ENCODE peak calls at places on chromosomes 12 and 14, in eight cellular contexts. One of them, this sample, is unnamed.

GRCh38 chr12:124920353-124920935 is 6.0 kb upstream of the UBC start:
- DNase-seq in CD4-positive, alpha-beta T cell: no peak
- DNase-seq in lower leg skin: no peak
- DNase-seq in activated CD8-positive, alpha-beta T cell treated with anti-CD3 and anti-CD28 coated beads for 36 hours: no peak
- DNase-seq in fibroblast of the aortic adventitia: no peak
- DNase-seq in aorta: peak; percentile 38
- DNase-seq in adipocyte: no peak
- DNase-seq in fibroblast of gingiva: no peak
- DNase-seq in this sample: no peak

GRCh38 chr14:47442206-47442605 is 233.2 kb downstream of the MDGA2 start:
- DNase-seq in CD4-positive, alpha-beta T cell: no peak
- DNase-seq in lower leg skin: no peak
- DNase-seq in activated CD8-positive, alpha-beta T cell treated with anti-CD3 and anti-CD28 coated beads for 36 hours: no peak
- DNase-seq in fibroblast of the aortic adventitia: no peak
- DNase-seq in aorta: no peak
- DNase-seq in adipocyte: no peak
- DNase-seq in fibroblast of gingiva: no peak
- DNase-seq in this sample: peak; percentile 80

GRCh38 chr12:11500861-11501230 is 105.5 kb upstream of the PRB2 start:
- DNase-seq in CD4-positive, alpha-beta T cell: no peak
- DNase-seq in lower leg skin: no peak
- DNase-seq in activated CD8-positive, alpha-beta T cell treated with anti-CD3 and anti-CD28 coated beads for 36 hours: no peak
- DNase-seq in fibroblast of the aortic adventitia: no peak
- DNase-seq in aorta: no peak
- DNase-seq in adipocyte: no peak
- DNase-seq in fibroblast of gingiva: no peak
- DNase-seq in this sample: no peak

GRCh38 chr14:67526676-67527459 is 6.2 kb upstream of the PLEKHH1 start:
- DNase-seq in CD4-positive, alpha-beta T cell: peak; percentile 17
- DNase-seq in lower leg skin: peak; percentile 79
- DNase-seq in activated CD8-positive, alpha-beta T cell treated with anti-CD3 and anti-CD28 coated beads for 36 hours: peak; percentile 65
- DNase-seq in fibroblast of the aortic adventitia: peak; percentile 59
- DNase-seq in aorta: peak; percentile 46
- DNase-seq in adipocyte: peak; percentile 63
- DNase-seq in fibroblast of gingiva: peak; percentile 38
- DNase-seq in this sample: peak; percentile 71

GRCh38 chr14:104435147-104436046 is 144.2 kb upstream of the C14orf180 start:
- DNase-seq in CD4-positive, alpha-beta T cell: no peak
- DNase-seq in lower leg skin: peak; percentile 84
- DNase-seq in activated CD8-positive, alpha-beta T cell treated with anti-CD3 and anti-CD28 coated beads for 36 hours: no peak
- DNase-seq in fibroblast of the aortic adventitia: no peak
- DNase-seq in aorta: peak; percentile 38
- DNase-seq in adipocyte: no peak
- DNase-seq in fibroblast of gingiva: no peak
- DNase-seq in this sample: no peak

GRCh38 chr14:95515523-95516517 is 630 bp downstream of the SYNE3 start:
- DNase-seq in CD4-positive, alpha-beta T cell: peak; percentile 71
- DNase-seq in lower leg skin: peak; percentile 94
- DNase-seq in activated CD8-positive, alpha-beta T cell treated with anti-CD3 and anti-CD28 coated beads for 36 hours: peak; percentile 92
- DNase-seq in fibroblast of the aortic adventitia: peak; percentile 70
- DNase-seq in aorta: peak; percentile 90
- DNase-seq in adipocyte: peak; percentile 80
- DNase-seq in fibroblast of gingiva: peak; percentile 57
- DNase-seq in this sample: peak; percentile 54

GRCh38 chr14:104224516-104225281 is 86.3 kb downstream of the KIF26A start:
- DNase-seq in CD4-positive, alpha-beta T cell: no peak
- DNase-seq in lower leg skin: no peak
- DNase-seq in activated CD8-positive, alpha-beta T cell treated with anti-CD3 and anti-CD28 coated beads for 36 hours: peak; percentile 59
- DNase-seq in fibroblast of the aortic adventitia: no peak
- DNase-seq in aorta: no peak
- DNase-seq in adipocyte: peak; percentile 23
- DNase-seq in fibroblast of gingiva: no peak
- DNase-seq in this sample: peak; percentile 13

GRCh38 chr12:109308534-109309440 is at the start of gene FOXN4:
- DNase-seq in CD4-positive, alpha-beta T cell: no peak
- DNase-seq in lower leg skin: peak; percentile 79
- DNase-seq in activated CD8-positive, alpha-beta T cell treated with anti-CD3 and anti-CD28 coated beads for 36 hours: no peak
- DNase-seq in fibroblast of the aortic adventitia: no peak
- DNase-seq in aorta: no peak
- DNase-seq in adipocyte: peak; percentile 4
- DNase-seq in fibroblast of gingiva: no peak
- DNase-seq in this sample: no peak

GRCh38 chr14:105891631-105892452 is 365.5 kb downstream of the TMEM121 start:
- DNase-seq in CD4-positive, alpha-beta T cell: no peak
- DNase-seq in lower leg skin: peak; percentile 81
- DNase-seq in activated CD8-positive, alpha-beta T cell treated with anti-CD3 and anti-CD28 coated beads for 36 hours: no peak
- DNase-seq in fibroblast of the aortic adventitia: no peak
- DNase-seq in aorta: peak; percentile 21
- DNase-seq in adipocyte: no peak
- DNase-seq in fibroblast of gingiva: no peak
- DNase-seq in this sample: no peak

GRCh38 chr12:47097276-47097896 is 17.6 kb upstream of the AMIGO2 start:
- DNase-seq in CD4-positive, alpha-beta T cell: no peak
- DNase-seq in lower leg skin: no peak
- DNase-seq in activated CD8-positive, alpha-beta T cell treated with anti-CD3 and anti-CD28 coated beads for 36 hours: no peak
- DNase-seq in fibroblast of the aortic adventitia: peak; percentile 41
- DNase-seq in aorta: no peak
- DNase-seq in adipocyte: peak; percentile 49
- DNase-seq in fibroblast of gingiva: peak; percentile 61
- DNase-seq in this sample: no peak

GRCh38 chr14:57060276-57060956 is 208.3 kb downstream of the EXOC5 start:
- DNase-seq in CD4-positive, alpha-beta T cell: no peak
- DNase-seq in lower leg skin: no peak
- DNase-seq in activated CD8-positive, alpha-beta T cell treated with anti-CD3 and anti-CD28 coated beads for 36 hours: peak; percentile 33
- DNase-seq in fibroblast of the aortic adventitia: no peak
- DNase-seq in aorta: no peak
- DNase-seq in adipocyte: no peak
- DNase-seq in fibroblast of gingiva: no peak
- DNase-seq in this sample: no peak

GRCh38 chr12:3200032-3200617 is 122.9 kb downstream of the TSPAN9 start:
- DNase-seq in CD4-positive, alpha-beta T cell: no peak
- DNase-seq in lower leg skin: no peak
- DNase-seq in activated CD8-positive, alpha-beta T cell treated with anti-CD3 and anti-CD28 coated beads for 36 hours: no peak
- DNase-seq in fibroblast of the aortic adventitia: peak; percentile 24
- DNase-seq in aorta: peak; percentile 70
- DNase-seq in adipocyte: peak; percentile 80
- DNase-seq in fibroblast of gingiva: peak; percentile 28
- DNase-seq in this sample: peak; percentile 49

GRCh38 chr12:13896063-13896626 is 85.3 kb downstream of the GRIN2B start:
- DNase-seq in CD4-positive, alpha-beta T cell: no peak
- DNase-seq in lower leg skin: no peak
- DNase-seq in activated CD8-positive, alpha-beta T cell treated with anti-CD3 and anti-CD28 coated beads for 36 hours: no peak
- DNase-seq in fibroblast of the aortic adventitia: no peak
- DNase-seq in aorta: no peak
- DNase-seq in adipocyte: no peak
- DNase-seq in fibroblast of gingiva: no peak
- DNase-seq in this sample: no peak

GRCh38 chr12:96486751-96487150 is 2.6 kb upstream of the CFAP54 start:
- DNase-seq in CD4-positive, alpha-beta T cell: no peak
- DNase-seq in lower leg skin: no peak
- DNase-seq in activated CD8-positive, alpha-beta T cell treated with anti-CD3 and anti-CD28 coated beads for 36 hours: no peak
- DNase-seq in fibroblast of the aortic adventitia: no peak
- DNase-seq in aorta: no peak
- DNase-seq in adipocyte: no peak
- DNase-seq in fibroblast of gingiva: no peak
- DNase-seq in this sample: no peak

GRCh38 chr12:80273144-80273543 is 170.9 kb upstream of the PTPRQ start:
- DNase-seq in CD4-positive, alpha-beta T cell: no peak
- DNase-seq in lower leg skin: no peak
- DNase-seq in activated CD8-positive, alpha-beta T cell treated with anti-CD3 and anti-CD28 coated beads for 36 hours: no peak
- DNase-seq in fibroblast of the aortic adventitia: no peak
- DNase-seq in aorta: no peak
- DNase-seq in adipocyte: peak; percentile 9
- DNase-seq in fibroblast of gingiva: no peak
- DNase-seq in this sample: no peak

GRCh38 chr14:24088095-24088494 is 6.0 kb upstream of the PCK2 start:
- DNase-seq in CD4-positive, alpha-beta T cell: no peak
- DNase-seq in lower leg skin: no peak
- DNase-seq in activated CD8-positive, alpha-beta T cell treated with anti-CD3 and anti-CD28 coated beads for 36 hours: no peak
- DNase-seq in fibroblast of the aortic adventitia: no peak
- DNase-seq in aorta: no peak
- DNase-seq in adipocyte: no peak
- DNase-seq in fibroblast of gingiva: no peak
- DNase-seq in this sample: no peak

GRCh38 chr12:67019070-67019469 is 250.1 kb upstream of the CAND1 start:
- DNase-seq in CD4-positive, alpha-beta T cell: no peak
- DNase-seq in lower leg skin: no peak
- DNase-seq in activated CD8-positive, alpha-beta T cell treated with anti-CD3 and anti-CD28 coated beads for 36 hours: no peak
- DNase-seq in fibroblast of the aortic adventitia: no peak
- DNase-seq in aorta: no peak
- DNase-seq in adipocyte: no peak
- DNase-seq in fibroblast of gingiva: no peak
- DNase-seq in this sample: peak; percentile 4

GRCh38 chr14:42407153-42407552 is 800.5 kb downstream of the LRFN5 start:
- DNase-seq in CD4-positive, alpha-beta T cell: no peak
- DNase-seq in lower leg skin: no peak
- DNase-seq in activated CD8-positive, alpha-beta T cell treated with anti-CD3 and anti-CD28 coated beads for 36 hours: no peak
- DNase-seq in fibroblast of the aortic adventitia: no peak
- DNase-seq in aorta: no peak
- DNase-seq in adipocyte: no peak
- DNase-seq in fibroblast of gingiva: no peak
- DNase-seq in this sample: no peak

GRCh38 chr12:46437411-46437810 is 64.8 kb upstream of the SLC38A2 start:
- DNase-seq in CD4-positive, alpha-beta T cell: no peak
- DNase-seq in lower leg skin: no peak
- DNase-seq in activated CD8-positive, alpha-beta T cell treated with anti-CD3 and anti-CD28 coated beads for 36 hours: no peak
- DNase-seq in fibroblast of the aortic adventitia: no peak
- DNase-seq in aorta: no peak
- DNase-seq in adipocyte: no peak
- DNase-seq in fibroblast of gingiva: no peak
- DNase-seq in this sample: no peak

GRCh38 chr12:19546027-19546426 is 106.7 kb downstream of the AEBP2 start:
- DNase-seq in CD4-positive, alpha-beta T cell: no peak
- DNase-seq in lower leg skin: no peak
- DNase-seq in activated CD8-positive, alpha-beta T cell treated with anti-CD3 and anti-CD28 coated beads for 36 hours: no peak
- DNase-seq in fibroblast of the aortic adventitia: peak; percentile 73
- DNase-seq in aorta: no peak
- DNase-seq in adipocyte: peak; percentile 42
- DNase-seq in fibroblast of gingiva: peak; percentile 76
- DNase-seq in this sample: peak; percentile 94

GRCh38 chr14:41548666-41549065 is 58.0 kb upstream of the LRFN5 start:
- DNase-seq in CD4-positive, alpha-beta T cell: no peak
- DNase-seq in lower leg skin: no peak
- DNase-seq in activated CD8-positive, alpha-beta T cell treated with anti-CD3 and anti-CD28 coated beads for 36 hours: no peak
- DNase-seq in fibroblast of the aortic adventitia: peak; percentile 63
- DNase-seq in aorta: no peak
- DNase-seq in adipocyte: no peak
- DNase-seq in fibroblast of gingiva: peak; percentile 36
- DNase-seq in this sample: peak; percentile 21

GRCh38 chr14:77554207-77554606 is 55.6 kb upstream of the ISM2 start:
- DNase-seq in CD4-positive, alpha-beta T cell: no peak
- DNase-seq in lower leg skin: no peak
- DNase-seq in activated CD8-positive, alpha-beta T cell treated with anti-CD3 and anti-CD28 coated beads for 36 hours: peak; percentile 51
- DNase-seq in fibroblast of the aortic adventitia: no peak
- DNase-seq in aorta: no peak
- DNase-seq in adipocyte: no peak
- DNase-seq in fibroblast of gingiva: no peak
- DNase-seq in this sample: no peak

GRCh38 chr12:12791756-12792346 is 6.4 kb downstream of the APOLD1 start:
- DNase-seq in CD4-positive, alpha-beta T cell: no peak
- DNase-seq in lower leg skin: peak; percentile 78
- DNase-seq in activated CD8-positive, alpha-beta T cell treated with anti-CD3 and anti-CD28 coated beads for 36 hours: no peak
- DNase-seq in fibroblast of the aortic adventitia: peak; percentile 43
- DNase-seq in aorta: no peak
- DNase-seq in adipocyte: no peak
- DNase-seq in fibroblast of gingiva: no peak
- DNase-seq in this sample: peak; percentile 27

GRCh38 chr14:61219673-61220072 is 61.5 kb downstream of the TMEM30B start:
- DNase-seq in CD4-positive, alpha-beta T cell: no peak
- DNase-seq in lower leg skin: no peak
- DNase-seq in activated CD8-positive, alpha-beta T cell treated with anti-CD3 and anti-CD28 coated beads for 36 hours: no peak
- DNase-seq in fibroblast of the aortic adventitia: peak; percentile 54
- DNase-seq in aorta: no peak
- DNase-seq in adipocyte: peak; percentile 58
- DNase-seq in fibroblast of gingiva: peak; percentile 57
- DNase-seq in this sample: peak; percentile 39

GRCh38 chr12:54300732-54301427 is at the start of gene NFE2:
- DNase-seq in CD4-positive, alpha-beta T cell: peak; percentile 26
- DNase-seq in lower leg skin: peak; percentile 92
- DNase-seq in activated CD8-positive, alpha-beta T cell treated with anti-CD3 and anti-CD28 coated beads for 36 hours: peak; percentile 55
- DNase-seq in fibroblast of the aortic adventitia: peak; percentile 65
- DNase-seq in aorta: peak; percentile 71
- DNase-seq in adipocyte: peak; percentile 85
- DNase-seq in fibroblast of gingiva: peak; percentile 57
- DNase-seq in this sample: peak; percentile 74

GRCh38 chr12:6267007-6267721 is 43.3 kb upstream of the PLEKHG6 start:
- DNase-seq in CD4-positive, alpha-beta T cell: no peak
- DNase-seq in lower leg skin: no peak
- DNase-seq in activated CD8-positive, alpha-beta T cell treated with anti-CD3 and anti-CD28 coated beads for 36 hours: peak; percentile 80
- DNase-seq in fibroblast of the aortic adventitia: no peak
- DNase-seq in aorta: no peak
- DNase-seq in adipocyte: peak; percentile 92
- DNase-seq in fibroblast of gingiva: peak; percentile 49
- DNase-seq in this sample: no peak

GRCh38 chr12:116694653-116695463 is 43.0 kb downstream of the SPRING1 start:
- DNase-seq in CD4-positive, alpha-beta T cell: no peak
- DNase-seq in lower leg skin: peak; percentile 59
- DNase-seq in activated CD8-positive, alpha-beta T cell treated with anti-CD3 and anti-CD28 coated beads for 36 hours: no peak
- DNase-seq in fibroblast of the aortic adventitia: no peak
- DNase-seq in aorta: no peak
- DNase-seq in adipocyte: no peak
- DNase-seq in fibroblast of gingiva: no peak
- DNase-seq in this sample: no peak

GRCh38 chr12:56160160-56160763 is 2.1 kb downstream of the MYL6 start:
- DNase-seq in CD4-positive, alpha-beta T cell: peak; percentile 61
- DNase-seq in lower leg skin: no peak
- DNase-seq in activated CD8-positive, alpha-beta T cell treated with anti-CD3 and anti-CD28 coated beads for 36 hours: peak; percentile 82
- DNase-seq in fibroblast of the aortic adventitia: no peak
- DNase-seq in aorta: peak; percentile 49
- DNase-seq in adipocyte: no peak
- DNase-seq in fibroblast of gingiva: no peak
- DNase-seq in this sample: peak; percentile 58

GRCh38 chr14:104350463-104351185 is 212.2 kb downstream of the KIF26A start:
- DNase-seq in CD4-positive, alpha-beta T cell: no peak
- DNase-seq in lower leg skin: peak; percentile 69
- DNase-seq in activated CD8-positive, alpha-beta T cell treated with anti-CD3 and anti-CD28 coated beads for 36 hours: no peak
- DNase-seq in fibroblast of the aortic adventitia: no peak
- DNase-seq in aorta: no peak
- DNase-seq in adipocyte: peak; percentile 1
- DNase-seq in fibroblast of gingiva: no peak
- DNase-seq in this sample: peak; percentile 30

GRCh38 chr14:64721391-64721791 is 17.2 kb downstream of the PLEKHG3 start:
- DNase-seq in CD4-positive, alpha-beta T cell: no peak
- DNase-seq in lower leg skin: no peak
- DNase-seq in activated CD8-positive, alpha-beta T cell treated with anti-CD3 and anti-CD28 coated beads for 36 hours: no peak
- DNase-seq in fibroblast of the aortic adventitia: peak; percentile 90
- DNase-seq in aorta: peak; percentile 89
- DNase-seq in adipocyte: peak; percentile 33
- DNase-seq in fibroblast of gingiva: peak; percentile 81
- DNase-seq in this sample: peak; percentile 76

GRCh38 chr12:116996058-116996457 is 85.3 kb downstream of the FBXW8 start:
- DNase-seq in CD4-positive, alpha-beta T cell: no peak
- DNase-seq in lower leg skin: no peak
- DNase-seq in activated CD8-positive, alpha-beta T cell treated with anti-CD3 and anti-CD28 coated beads for 36 hours: no peak
- DNase-seq in fibroblast of the aortic adventitia: peak; percentile 42
- DNase-seq in aorta: no peak
- DNase-seq in adipocyte: no peak
- DNase-seq in fibroblast of gingiva: no peak
- DNase-seq in this sample: no peak

GRCh38 chr12:118103231-118103600 is 595 bp downstream of the VSIG10 start:
- DNase-seq in CD4-positive, alpha-beta T cell: no peak
- DNase-seq in lower leg skin: peak; percentile 88
- DNase-seq in activated CD8-positive, alpha-beta T cell treated with anti-CD3 and anti-CD28 coated beads for 36 hours: peak; percentile 17
- DNase-seq in fibroblast of the aortic adventitia: peak; percentile 13
- DNase-seq in aorta: no peak
- DNase-seq in adipocyte: peak; percentile 38
- DNase-seq in fibroblast of gingiva: no peak
- DNase-seq in this sample: peak; percentile 23

GRCh38 chr14:104175041-104175440 is 36.7 kb downstream of the KIF26A start:
- DNase-seq in CD4-positive, alpha-beta T cell: no peak
- DNase-seq in lower leg skin: no peak
- DNase-seq in activated CD8-positive, alpha-beta T cell treated with anti-CD3 and anti-CD28 coated beads for 36 hours: no peak
- DNase-seq in fibroblast of the aortic adventitia: no peak
- DNase-seq in aorta: no peak
- DNase-seq in adipocyte: no peak
- DNase-seq in fibroblast of gingiva: no peak
- DNase-seq in this sample: no peak

GRCh38 chr14:58822856-58823255 is 185.1 kb downstream of the DACT1 start:
- DNase-seq in CD4-positive, alpha-beta T cell: no peak
- DNase-seq in lower leg skin: no peak
- DNase-seq in activated CD8-positive, alpha-beta T cell treated with anti-CD3 and anti-CD28 coated beads for 36 hours: no peak
- DNase-seq in fibroblast of the aortic adventitia: no peak
- DNase-seq in aorta: no peak
- DNase-seq in adipocyte: no peak
- DNase-seq in fibroblast of gingiva: no peak
- DNase-seq in this sample: no peak

This sample was measured in choroid plexus epithelial cell.